ENCODE peak calls at places on chromosomes 1 and 21, in five cellular contexts. U is NT2/D1; J is MM.1S; I is fibroblast of lung; V is naive thymus-derived CD4-positive, alpha-beta T cell. G is an unnamed sample.
A peak's percentile ranks its signal among the peaks of the same experiment; 100 is the strongest.

GRCh38 chr1:208080396-208081276 is 163.5 kb downstream of the PLXNA2 start:
- DNase-seq in V (no peak), I (no peak), U (no peak), J (no peak), G (no peak)

GRCh38 chr1:3026581-3027511 is 5.6 kb downstream of the ACTRT2 start:
- DNase-seq in V (no peak), J (no peak), U (no peak), I (no peak), G (no peak)

GRCh38 chr1:64598100-64598571 is 128.2 kb downstream of the CACHD1 start:
- DNase-seq in U (no peak), J (no peak), I (peak; percentile 85), V (no peak), G (no peak)

GRCh38 chr1:90211101-90211500 is 216.2 kb downstream of the ZNF326 start:
- DNase-seq in I (no peak), V (no peak), U (no peak), J (no peak), G (no peak)

GRCh38 chr1:29518183-29518835 is 282.0 kb downstream of the PTPRU start:
- DNase-seq in V (no peak), I (no peak), J (no peak), U (no peak), G (no peak)

GRCh38 chr1:184866991-184867788 is 107.1 kb downstream of the NIBAN1 start:
- DNase-seq in V (peak; percentile 13), U (no peak), J (peak; percentile 57), I (peak; percentile 99), G (peak; percentile 8)

GRCh38 chr1:201593200-201593828 is 54.4 kb downstream of the NAV1 start:
- DNase-seq in I (peak; percentile 95), J (no peak), V (no peak), U (no peak), G (no peak)

GRCh38 chr1:76390451-76390850 is 315.9 kb downstream of the ST6GALNAC3 start:
- DNase-seq in I (no peak), J (no peak), V (no peak), U (no peak), G (no peak)

GRCh38 chr1:219917851-219918466 is 10.4 kb downstream of the SLC30A10 start:
- DNase-seq in J (no peak), I (peak; percentile 47), U (no peak), V (no peak), G (no peak)

GRCh38 chr1:244801246-244801645 is 34.2 kb upstream of the COX20 start:
- DNase-seq in J (peak; percentile 53), V (peak; percentile 45), I (peak; percentile 21), U (no peak), G (peak; percentile 64)

GRCh38 chr1:232966663-232967062 is 16.3 kb downstream of the NTPCR start:
- DNase-seq in U (no peak), V (no peak), J (no peak), I (no peak), G (no peak)

GRCh38 chr21:14533555-14534400 is 12.3 kb downstream of the SAMSN1 start:
- DNase-seq in V (no peak), I (peak; percentile 54), J (no peak), U (no peak), G (no peak)

GRCh38 chr1:207259391-207259790 is 62.1 kb upstream of the CD55 start:
- DNase-seq in J (no peak), I (peak; percentile 17), U (no peak), V (no peak), G (no peak)

GRCh38 chr1:30218438-30218837 is 504.9 kb downstream of the MATN1 start:
- DNase-seq in V (no peak), J (no peak), U (no peak), I (no peak), G (no peak)

GRCh38 chr1:156276532-156276931 is 6.1 kb downstream of the SMG5 start:
- DNase-seq in J (no peak), V (no peak), I (no peak), U (no peak), G (no peak)

GRCh38 chr1:171595324-171595723 is 26.7 kb upstream of the MYOCOS start:
- DNase-seq in V (no peak), U (no peak), I (peak; percentile 74), J (no peak), G (no peak)

GRCh38 chr1:160168609-160169369 is 17.4 kb downstream of the ATP1A4 start:
- DNase-seq in J (no peak), V (no peak), I (peak; percentile 37), U (peak; percentile 83), G (no peak)

GRCh38 chr1:119449964-119450363 is 35.0 kb downstream of the HSD3B2 start:
- DNase-seq in U (peak; percentile 55), J (no peak), I (no peak), V (no peak), G (peak; percentile 12)

GRCh38 chr1:193040011-193040410 is 19.1 kb downstream of the UCHL5 start:
- DNase-seq in V (no peak), J (no peak), U (no peak), I (no peak), G (no peak)

DNA sequence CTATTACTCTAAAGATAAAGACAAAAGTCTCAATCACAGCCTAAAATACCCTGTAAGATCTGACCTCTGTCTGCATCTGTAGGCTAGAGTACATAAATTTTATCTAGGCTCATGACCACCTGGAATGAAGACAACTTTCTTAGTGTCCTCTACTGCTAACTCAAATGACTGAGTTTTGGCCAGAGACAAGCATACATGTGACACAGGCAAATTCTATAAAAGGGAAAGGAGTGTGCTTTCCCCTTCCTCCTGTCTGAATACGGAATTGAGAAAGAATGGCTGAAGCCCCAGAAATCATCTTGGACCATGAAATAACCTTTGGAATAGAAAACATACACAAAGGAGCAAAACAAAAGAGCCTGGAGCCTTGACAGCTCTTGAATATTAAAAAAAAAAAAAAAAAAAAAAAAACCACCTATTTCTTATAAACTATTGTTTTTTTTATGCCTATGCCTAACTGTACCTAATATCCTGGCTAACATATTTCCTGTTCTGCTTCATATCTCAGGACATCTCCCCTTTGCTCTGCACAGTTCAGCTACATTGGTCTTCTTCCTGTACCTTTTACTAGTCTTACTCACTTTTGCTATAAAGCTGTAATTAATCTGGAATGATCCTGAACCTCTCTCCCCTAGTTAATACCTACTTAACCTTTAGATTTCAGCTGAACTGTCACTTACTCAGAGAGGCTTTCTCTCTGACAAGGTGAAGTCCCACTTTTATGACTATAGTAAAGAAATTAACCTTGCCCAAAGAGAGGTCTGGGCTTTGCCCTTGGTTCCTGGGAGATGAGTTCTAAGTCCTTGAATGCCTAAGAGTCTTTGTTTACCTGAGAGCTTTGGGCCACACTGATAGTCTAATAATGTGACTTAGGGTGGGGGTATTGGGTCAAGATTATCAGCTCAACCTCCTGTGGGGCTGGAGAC is 16.1 kb downstream of the UCHL5 start:
- DNase-seq in J (no peak), V (no peak), I (no peak), U (no peak), G (no peak)
- H3K4me3 ChIP-seq in J (no peak overlapping the region), V (no peak overlapping the region), I (no peak overlapping the region), U (no peak overlapping the region), G (no peak overlapping the region)

DNA sequence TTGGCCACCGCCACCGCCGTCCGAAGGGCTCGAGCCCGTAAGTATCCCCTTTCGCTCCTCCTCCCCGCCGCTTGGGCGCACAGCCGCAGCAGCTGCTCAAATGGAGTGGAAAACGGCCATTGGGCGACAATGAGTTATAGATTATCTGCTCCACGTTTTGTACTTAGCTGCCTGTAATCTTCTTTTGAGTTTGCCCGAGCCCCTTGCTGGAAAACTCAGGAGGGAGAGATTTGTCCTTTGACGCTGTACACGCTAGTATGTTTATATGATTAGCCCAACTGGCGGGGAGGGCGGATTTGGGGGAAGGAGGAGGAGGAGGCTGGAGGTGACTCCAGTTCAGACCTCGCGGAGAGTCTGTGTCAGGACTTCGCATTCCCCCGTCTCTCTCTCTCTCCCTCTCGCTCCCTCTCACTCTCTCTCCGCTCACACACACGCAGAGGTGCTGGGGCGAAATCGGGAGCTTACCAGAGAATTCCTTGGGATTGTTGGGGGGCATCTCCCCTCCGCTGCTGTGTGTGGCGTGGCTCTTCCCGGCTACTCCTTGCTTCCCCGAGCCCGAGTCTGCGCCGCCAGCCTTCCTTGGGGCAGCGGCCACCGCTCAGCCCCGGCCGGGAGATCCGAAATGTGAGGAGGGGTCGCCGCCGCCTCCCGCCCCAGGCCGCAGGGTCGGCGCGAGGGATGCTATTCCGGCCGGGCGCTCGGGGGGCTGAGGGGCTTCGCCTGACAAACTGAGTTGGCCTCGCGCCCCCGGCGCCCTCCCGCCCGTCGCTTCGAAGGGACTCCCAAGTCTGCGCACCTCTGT is 499 bp downstream of the ADGRL2 start:
- DNase-seq in V (peak; percentile 3), J (peak; percentile 70), I (peak; percentile 95), U (peak; percentile 93), G (peak; percentile 14)
- H3K4me3 ChIP-seq in V (no peak overlapping the region), J (peak overlapping the region; percentile 69), I (peak overlapping the region; percentile 79), U (peak overlapping the region; percentile 96), G (peak overlapping the region; percentile 24)

DNA sequence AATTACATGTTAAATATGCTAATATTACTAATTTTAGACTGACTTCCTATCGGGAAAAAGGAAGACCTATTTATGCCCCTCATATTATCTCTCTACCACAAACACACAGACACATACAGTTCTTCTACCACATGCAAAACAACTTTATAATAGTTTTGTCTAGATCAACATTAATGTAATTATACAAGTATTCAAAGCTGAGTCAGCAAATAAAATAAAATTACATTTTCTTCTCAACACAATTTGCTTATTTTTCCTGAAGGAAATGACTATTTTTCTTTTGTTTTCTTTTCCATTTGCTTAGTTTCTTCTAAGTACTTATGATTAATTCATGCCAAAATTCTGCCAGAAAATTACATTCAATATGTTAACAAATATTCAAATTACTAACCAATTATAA is 654.2 kb downstream of the AMY1C start:
- DNase-seq in U (no peak), V (no peak), I (no peak), J (no peak), G (no peak)
- H3K4me3 ChIP-seq in U (no peak overlapping the region), V (no peak overlapping the region), I (no peak overlapping the region), J (no peak overlapping the region), G (no peak overlapping the region)

GRCh38 chr1:1215881-1216605 is 2.1 kb upstream of the TNFRSF4 start:
- DNase-seq in V (no peak), I (no peak), J (no peak), U (no peak), G (no peak)

GRCh38 chr1:1212780-1213152 is 1.2 kb downstream of the TNFRSF4 start:
- DNase-seq in U (no peak), J (no peak), I (no peak), V (no peak), G (no peak)

GRCh38 chr1:1215266-1215676 is 1.3 kb upstream of the TNFRSF4 start:
- DNase-seq in I (no peak), U (no peak), J (no peak), V (no peak), G (no peak)

GRCh38 chr1:1213153-1213918 is 617 bp downstream of the TNFRSF4 start:
- DNase-seq in J (no peak), I (no peak), V (no peak), U (no peak), G (peak; percentile 58)

GRCh38 chr1:1213919-1214599 is at the start of gene TNFRSF4:
- DNase-seq in V (no peak), I (no peak), U (no peak), J (no peak), G (no peak)
- H3K4me3 ChIP-seq in V (peak within 1 kb of the TSS; percentile 43), I (no peak within 1 kb of the TSS), U (no peak within 1 kb of the TSS), J (no peak within 1 kb of the TSS), G (peak within 1 kb of the TSS; percentile 25)

DNA sequence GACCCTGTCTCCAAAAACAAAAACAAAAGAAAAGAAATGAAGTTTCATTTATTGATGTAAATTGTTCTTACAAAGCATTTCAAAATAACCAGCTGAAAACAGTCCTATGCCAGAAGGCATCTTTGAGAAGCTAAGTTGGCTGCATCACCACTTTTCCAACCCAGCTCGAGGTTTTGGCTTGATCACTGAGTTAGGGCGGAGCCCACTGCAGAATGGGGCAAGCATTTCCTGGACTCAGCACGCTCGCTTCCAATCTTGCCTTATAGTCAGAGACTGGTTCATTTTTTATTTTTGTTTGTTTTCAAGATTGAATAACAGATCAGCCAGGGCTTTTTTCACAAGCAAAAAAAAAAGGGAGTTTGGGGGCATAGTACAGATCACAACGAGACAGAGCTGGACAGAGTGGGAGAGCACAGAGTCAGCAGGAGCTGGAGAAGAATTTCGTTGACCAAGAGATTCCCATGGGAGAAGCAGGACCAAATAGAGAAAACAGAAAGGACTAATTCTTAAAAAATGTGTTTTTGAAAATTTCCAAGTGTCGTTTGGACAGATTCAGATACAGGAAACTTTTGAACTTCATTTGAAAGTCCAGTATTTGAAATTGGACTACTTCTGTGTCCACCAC is 23.5 kb upstream of the COL6A1 start:
- DNase-seq in U (no peak), I (peak; percentile 31), J (no peak), V (no peak), G (no peak)
- H3K4me3 ChIP-seq in U (no peak overlapping the region), I (no peak overlapping the region), J (no peak overlapping the region), V (no peak overlapping the region), G (no peak overlapping the region)

G was measured in Jurkat, Clone E6-1.